ENCODE peak calls at places on chromosomes 11 and 22, in four cellular contexts. O is tibial nerve, D is testis, Y is MCF 10A. X is an unnamed sample.

GRCh38 chr11:4626207-4627105 is 10.8 kb upstream of the OR51D1 start:
- DNase-seq in O (no peak), D (peak), Y (peak), X (peak)

GRCh38 chr11:107704432-107704831 is 7.4 kb downstream of the SLN start:
- DNase-seq in O (no peak), D (no peak), Y (peak), X (no peak)

GRCh38 chr11:117045956-117046355 is 52.3 kb downstream of the SIK3 start:
- DNase-seq in O (no peak), D (no peak), Y (peak), X (no peak)

GRCh38 chr11:106087815-106088435 is 10.5 kb downstream of the AASDHPPT start:
- DNase-seq in O (peak), D (peak), Y (peak), X (peak)

GRCh38 chr11:19739872-19740271 is 27.2 kb downstream of the NAV2 start:
- DNase-seq in O (no peak), D (peak), Y (no peak), X (no peak)

GRCh38 chr11:2734181-2735052 is 34.6 kb upstream of the KCNQ1OT1 start:
- DNase-seq in O (no peak), D (no peak), Y (no peak), X (no peak)

GRCh38 chr11:78331711-78332110 is 85.9 kb downstream of the GAB2 start:
- DNase-seq in O (no peak), D (no peak), Y (no peak), X (no peak)

GRCh38 chr11:44955019-44955738 is 4.5 kb upstream of the TP53I11 start:
- DNase-seq in O (no peak), D (peak), Y (peak), X (peak)

GRCh38 chr11:7577883-7578242 is 64.1 kb downstream of the PPFIBP2 start:
- DNase-seq in O (no peak), D (no peak), Y (no peak), X (no peak)

GRCh38 chr22:19974935-19975706 is 33.5 kb upstream of the TXNRD2 start:
- DNase-seq in O (no peak), D (no peak), Y (peak), X (no peak)

GRCh38 chr22:30262917-30263741 is 3.5 kb downstream of the OSM start:
- DNase-seq in O (peak), D (peak), Y (peak), X (no peak)

GRCh38 chr11:65113361-65113756 is 1.7 kb downstream of the TM7SF2 start:
- DNase-seq in O (no peak), D (no peak), Y (no peak), X (no peak)

GRCh38 chr11:103995896-103996295 is 40.5 kb upstream of the DDI1 start:
- DNase-seq in O (no peak), D (no peak), Y (no peak), X (no peak)

GRCh38 chr11:45083544-45084087 is 62.8 kb upstream of the PRDM11 start:
- DNase-seq in O (no peak), D (no peak), Y (peak), X (no peak)

GRCh38 chr11:108483163-108483562 is 15.0 kb downstream of the POGLUT3 start:
- DNase-seq in O (no peak), D (no peak), Y (peak), X (no peak)

GRCh38 chr11:118180300-118180703 is 3.9 kb upstream of the SCN2B start:
- DNase-seq in O (peak), D (peak), Y (no peak), X (no peak)

GRCh38 chr22:23383491-23384450 is 196.3 kb downstream of the IGLL1 start:
- DNase-seq in O (no peak), D (peak), Y (no peak), X (no peak)

GRCh38 chr11:72864692-72865655 is 50.8 kb downstream of the ATG16L2 start:
- DNase-seq in O (no peak), D (no peak), Y (peak), X (no peak)

GRCh38 chr11:79287952-79288351 is 152.9 kb downstream of the TENM4 start:
- DNase-seq in O (no peak), D (no peak), Y (peak), X (no peak)

GRCh38 chr11:120540744-120541143 is 29.2 kb downstream of the GRIK4 start:
- DNase-seq in O (no peak), D (no peak), Y (no peak), X (no peak)

GRCh38 chr11:86577663-86578636 is 94.5 kb downstream of the ME3 start:
- DNase-seq in O (peak), D (peak), Y (peak), X (peak)

GRCh38 chr11:115996808-115997188 is 492.6 kb upstream of the CADM1 start:
- DNase-seq in O (no peak), D (no peak), Y (no peak), X (no peak)

GRCh38 chr11:103530257-103530656 is 421.0 kb downstream of the DYNC2H1 start:
- DNase-seq in O (no peak), D (no peak), Y (no peak), X (no peak)

GRCh38 chr22:49040111-49040510 is 787.6 kb downstream of the BRD1 start:
- DNase-seq in O (no peak), D (no peak), Y (no peak), X (no peak)

GRCh38 chr22:50272103-50272782 is 2.1 kb upstream of the MAPK11 start:
- DNase-seq in O (no peak), D (no peak), Y (no peak), X (no peak)

GRCh38 chr11:73223998-73224730 is 6.1 kb downstream of the P2RY2 start:
- DNase-seq in O (no peak), D (no peak), Y (no peak), X (no peak)

GRCh38 chr11:87301785-87302540 is 264.2 kb downstream of the TMEM135 start:
- DNase-seq in O (no peak), D (no peak), Y (no peak), X (no peak)

GRCh38 chr22:20536590-20537324 is 29.3 kb downstream of the MED15 start:
- DNase-seq in O (no peak), D (no peak), Y (no peak), X (no peak)

GRCh38 chr22:31748490-31748889 is 1.4 kb downstream of the PRR14L start:
- DNase-seq in O (no peak), D (no peak), Y (no peak), X (no peak)

GRCh38 chr11:120441592-120441991 is 70.0 kb upstream of the GRIK4 start:
- DNase-seq in O (no peak), D (no peak), Y (no peak), X (no peak)

GRCh38 chr11:9574806-9575530 is 1.5 kb downstream of the WEE1 start:
- DNase-seq in O (peak), D (peak), Y (peak), X (no peak)

GRCh38 chr22:31566484-31566883 is 70.1 kb downstream of the SFI1 start:
- DNase-seq in O (no peak), D (no peak), Y (no peak), X (no peak)

GRCh38 chr11:100235085-100235484 is 452.0 kb upstream of the ARHGAP42 start:
- DNase-seq in O (no peak), D (no peak), Y (no peak), X (no peak)

GRCh38 chr11:9972917-9973504 is 309.1 kb downstream of the SWAP70 start:
- DNase-seq in O (no peak), D (peak), Y (peak), X (no peak)

GRCh38 chr11:47345890-47346563 is 6.5 kb downstream of the MYBPC3 start:
- DNase-seq in O (no peak), D (no peak), Y (no peak), X (no peak)

GRCh38 chr11:72230764-72231365 is 6.3 kb downstream of the INPPL1 start:
- DNase-seq in O (no peak), D (peak), Y (no peak), X (no peak)

GRCh38 chr11:124640660-124641059 is 18.0 kb downstream of the TBRG1 start:
- DNase-seq in O (no peak), D (no peak), Y (no peak), X (no peak)

GRCh38 chr22:38305481-38306448 is 11.5 kb downstream of the CSNK1E start:
- DNase-seq in O (no peak), D (no peak), Y (peak), X (no peak)
- TF ChIP-seq CTCF in O (no peak), D (no peak), Y (no peak), X (no peak)

GRCh38 chr11:68273056-68273738 is 1.4 kb upstream of the C11orf24 start:
- DNase-seq in O (no peak), D (no peak), Y (no peak), X (no peak)

GRCh38 chr11:68271023-68271780 is 571 bp downstream of the C11orf24 start:
- DNase-seq in O (no peak), D (peak), Y (peak), X (no peak)

GRCh38 chr11:68270334-68271022 is 1.3 kb downstream of the C11orf24 start:
- DNase-seq in O (no peak), D (no peak), Y (no peak), X (no peak)

GRCh38 chr11:68269414-68270081 is 2.2 kb downstream of the C11orf24 start:
- DNase-seq in O (no peak), D (peak), Y (no peak), X (no peak)

GRCh38 chr11:68271781-68272608 is at the start of gene C11orf24:
- DNase-seq in O (peak), D (peak), Y (peak), X (peak)
- TF ChIP-seq CTCF in O (no peak), D (no peak), Y (no peak), X (no peak)

GRCh38 chr11:900545-900944 is 10.1 kb downstream of the CHID1 start:
- DNase-seq in O (no peak), D (no peak), Y (no peak), X (no peak)

GRCh38 chr11:899724-900123 is 10.9 kb downstream of the CHID1 start:
- DNase-seq in O (no peak), D (no peak), Y (no peak), X (no peak)

GRCh38 chr11:897226-898159 is 13.1 kb downstream of the CHID1 start:
- DNase-seq in O (no peak), D (peak), Y (no peak), X (no peak)

GRCh38 chr11:898540-899190 is 11.9 kb downstream of the CHID1 start:
- DNase-seq in O (no peak), D (peak), Y (no peak), X (no peak)

GRCh38 chr11:898160-898517 is 12.5 kb downstream of the CHID1 start:
- DNase-seq in O (no peak), D (peak), Y (peak), X (no peak)
- TF ChIP-seq CTCF in O (no peak), D (no peak), Y (peak), X (no peak)

GRCh38 chr11:62057069-62057468 is 66.7 kb upstream of the INCENP start:
- DNase-seq in O (no peak), D (no peak), Y (no peak), X (no peak)

GRCh38 chr11:62054081-62054480 is 69.7 kb upstream of the INCENP start:
- DNase-seq in O (no peak), D (no peak), Y (no peak), X (no peak)

GRCh38 chr11:62055970-62056369 is 67.8 kb upstream of the INCENP start:
- DNase-seq in O (no peak), D (no peak), Y (no peak), X (no peak)

GRCh38 chr11:62050716-62051115 is 73.1 kb upstream of the INCENP start:
- DNase-seq in O (no peak), D (no peak), Y (no peak), X (no peak)

GRCh38 chr11:62054484-62055121 is 69.2 kb upstream of the INCENP start:
- DNase-seq in O (no peak), D (no peak), Y (peak), X (no peak)
- TF ChIP-seq CTCF in O (peak), D (no peak), Y (peak), X (no peak)

GRCh38 chr22:45263790-45264269 is 20.9 kb upstream of the UPK3A start:
- DNase-seq in O (peak), D (peak), Y (peak), X (no peak)
- TF ChIP-seq CTCF in O (peak), D (peak), Y (peak), X (no peak)

DNA sequence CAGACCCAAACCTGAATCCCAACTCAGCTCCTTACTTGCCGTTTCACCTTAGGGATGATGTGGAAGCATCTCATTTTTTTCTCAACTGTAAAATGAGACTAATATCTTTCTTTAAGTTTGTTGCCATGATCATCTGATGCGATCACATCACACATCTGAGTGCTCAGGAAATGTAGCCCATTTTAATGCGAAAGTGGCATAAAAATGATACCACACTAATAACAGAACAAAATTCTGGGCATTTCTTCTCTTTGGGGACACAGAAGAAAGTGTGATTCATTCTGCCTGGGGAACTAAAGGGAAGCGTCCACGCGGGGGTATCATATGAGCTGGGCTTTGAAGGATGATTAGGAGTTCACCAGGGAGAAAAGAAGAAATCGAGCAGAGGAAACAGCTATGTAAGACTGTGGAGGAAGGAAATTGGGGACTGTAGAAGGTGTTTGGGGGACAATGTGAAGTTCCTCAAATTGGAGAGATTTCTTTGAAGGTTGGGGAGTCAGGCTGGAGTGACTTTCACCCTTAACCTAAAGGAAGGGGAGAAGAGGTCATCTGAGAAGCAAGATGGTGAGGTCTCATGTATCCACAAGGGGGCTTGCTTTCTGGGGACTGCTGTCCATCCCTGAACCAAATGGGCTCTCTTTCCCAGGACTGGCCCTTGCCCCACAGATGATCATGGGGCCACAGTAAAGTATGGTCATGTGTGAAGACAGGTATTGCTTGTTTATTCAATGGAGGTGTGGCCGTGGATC is 49.7 kb upstream of the NNMT start:
- DNase-seq in O (no peak), D (no peak), Y (no peak), X (no peak)
- TF ChIP-seq CTCF in O (no peak), D (no peak), Y (no peak), X (no peak)

DNA sequence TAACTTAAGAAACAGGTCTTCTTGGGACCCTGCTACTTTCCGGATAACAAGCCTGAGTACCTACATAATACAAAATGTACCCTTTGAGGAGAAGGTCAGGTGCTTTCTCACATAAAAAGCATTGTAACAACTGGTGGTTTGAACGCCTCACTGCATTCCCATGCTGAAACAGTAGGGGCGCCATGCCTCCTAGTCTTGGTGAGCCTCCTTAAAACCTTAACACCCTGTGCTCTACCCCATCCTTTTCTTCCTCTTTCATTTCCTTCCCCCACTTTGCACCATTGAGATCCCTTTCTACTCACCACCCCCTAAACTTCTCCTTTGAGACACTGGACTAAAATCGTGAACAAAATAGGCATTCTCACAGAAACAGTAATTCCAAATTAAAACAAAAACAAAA is 729.3 kb downstream of the NTM start:
- DNase-seq in O (no peak), D (no peak), Y (no peak), X (no peak)
- TF ChIP-seq CTCF in O (no peak), D (peak), Y (no peak), X (no peak)

GRCh38 chr22:43587574-43587973 is 175.8 kb downstream of the MPPED1 start:
- DNase-seq in O (no peak), D (no peak), Y (peak), X (no peak)

GRCh38 chr22:43592470-43592869 is 180.7 kb downstream of the MPPED1 start:
- DNase-seq in O (no peak), D (peak), Y (peak), X (no peak)
- TF ChIP-seq CTCF in O (no peak), D (no peak), Y (no peak), X (no peak)